ENCODE peak calls at places on chromosomes 16 and 17, in nine cellular contexts. One of them, this sample, is unnamed.
A peak's percentile ranks its signal among the peaks of the same experiment; 100 is the strongest.

GRCh38 chr16:530111-530817 is 2.8 kb downstream of the CAPN15 start:
- DNase-seq in A549: no peak
- DNase-seq in esophagus squamous epithelium: no peak
- DNase-seq in pancreas: no peak
- DNase-seq in left ventricle myocardium inferior: no peak
- DNase-seq in SK-N-MC: no peak
- DNase-seq in astrocyte of the cerebellum: no peak
- DNase-seq in naive thymus-derived CD4-positive, alpha-beta T cell: no peak
- DNase-seq in mesendoderm: no peak
- DNase-seq in this sample: no peak

GRCh38 chr16:1102921-1103648 is 7.0 kb upstream of the C1QTNF8 start:
- DNase-seq in A549: no peak
- DNase-seq in esophagus squamous epithelium: no peak
- DNase-seq in pancreas: no peak
- DNase-seq in left ventricle myocardium inferior: peak; percentile 60
- DNase-seq in SK-N-MC: no peak
- DNase-seq in astrocyte of the cerebellum: no peak
- DNase-seq in naive thymus-derived CD4-positive, alpha-beta T cell: peak; percentile 81
- DNase-seq in mesendoderm: peak; percentile 43
- DNase-seq in this sample: no peak

GRCh38 chr16:75251280-75252048 is at the start of gene BCAR1:
- DNase-seq in A549: peak; percentile 85
- DNase-seq in esophagus squamous epithelium: no peak
- DNase-seq in pancreas: peak; percentile 89
- DNase-seq in left ventricle myocardium inferior: peak; percentile 92
- DNase-seq in SK-N-MC: no peak
- DNase-seq in astrocyte of the cerebellum: no peak
- DNase-seq in naive thymus-derived CD4-positive, alpha-beta T cell: no peak
- DNase-seq in mesendoderm: peak; percentile 95
- DNase-seq in this sample: no peak

GRCh38 chr17:45170976-45171337 is 9.3 kb downstream of the HEXIM2 start:
- DNase-seq in A549: peak; percentile 93
- DNase-seq in esophagus squamous epithelium: no peak
- DNase-seq in pancreas: peak; percentile 51
- DNase-seq in left ventricle myocardium inferior: peak; percentile 54
- DNase-seq in SK-N-MC: no peak
- DNase-seq in astrocyte of the cerebellum: no peak
- DNase-seq in naive thymus-derived CD4-positive, alpha-beta T cell: no peak
- DNase-seq in mesendoderm: peak; percentile 37
- DNase-seq in this sample: no peak

GRCh38 chr17:38466346-38467315 is 38.4 kb downstream of the ARHGAP23 start:
- DNase-seq in A549: no peak
- DNase-seq in esophagus squamous epithelium: no peak
- DNase-seq in pancreas: no peak
- DNase-seq in left ventricle myocardium inferior: peak; percentile 42
- DNase-seq in SK-N-MC: no peak
- DNase-seq in astrocyte of the cerebellum: no peak
- DNase-seq in naive thymus-derived CD4-positive, alpha-beta T cell: no peak
- DNase-seq in mesendoderm: no peak
- DNase-seq in this sample: no peak

GRCh38 chr17:81428121-81428515 is 32.9 kb downstream of the BAHCC1 start:
- DNase-seq in A549: no peak
- DNase-seq in esophagus squamous epithelium: no peak
- DNase-seq in pancreas: no peak
- DNase-seq in left ventricle myocardium inferior: no peak
- DNase-seq in SK-N-MC: no peak
- DNase-seq in astrocyte of the cerebellum: no peak
- DNase-seq in naive thymus-derived CD4-positive, alpha-beta T cell: no peak
- DNase-seq in mesendoderm: no peak
- DNase-seq in this sample: peak; percentile 96

GRCh38 chr17:74153821-74154430 is 49.6 kb upstream of the RPL38 start:
- DNase-seq in A549: no peak
- DNase-seq in esophagus squamous epithelium: no peak
- DNase-seq in pancreas: no peak
- DNase-seq in left ventricle myocardium inferior: no peak
- DNase-seq in SK-N-MC: no peak
- DNase-seq in astrocyte of the cerebellum: no peak
- DNase-seq in naive thymus-derived CD4-positive, alpha-beta T cell: no peak
- DNase-seq in mesendoderm: no peak
- DNase-seq in this sample: no peak

GRCh38 chr17:67400193-67400592 is 23.1 kb downstream of the PITPNC1 start:
- DNase-seq in A549: no peak
- DNase-seq in esophagus squamous epithelium: no peak
- DNase-seq in pancreas: no peak
- DNase-seq in left ventricle myocardium inferior: no peak
- DNase-seq in SK-N-MC: peak; percentile 39
- DNase-seq in astrocyte of the cerebellum: no peak
- DNase-seq in naive thymus-derived CD4-positive, alpha-beta T cell: no peak
- DNase-seq in mesendoderm: no peak
- DNase-seq in this sample: no peak

GRCh38 chr17:13001991-13002615 is 15.7 kb downstream of the ELAC2 start:
- DNase-seq in A549: no peak
- DNase-seq in esophagus squamous epithelium: no peak
- DNase-seq in pancreas: no peak
- DNase-seq in left ventricle myocardium inferior: no peak
- DNase-seq in SK-N-MC: no peak
- DNase-seq in astrocyte of the cerebellum: no peak
- DNase-seq in naive thymus-derived CD4-positive, alpha-beta T cell: no peak
- DNase-seq in mesendoderm: no peak
- DNase-seq in this sample: no peak

DNA sequence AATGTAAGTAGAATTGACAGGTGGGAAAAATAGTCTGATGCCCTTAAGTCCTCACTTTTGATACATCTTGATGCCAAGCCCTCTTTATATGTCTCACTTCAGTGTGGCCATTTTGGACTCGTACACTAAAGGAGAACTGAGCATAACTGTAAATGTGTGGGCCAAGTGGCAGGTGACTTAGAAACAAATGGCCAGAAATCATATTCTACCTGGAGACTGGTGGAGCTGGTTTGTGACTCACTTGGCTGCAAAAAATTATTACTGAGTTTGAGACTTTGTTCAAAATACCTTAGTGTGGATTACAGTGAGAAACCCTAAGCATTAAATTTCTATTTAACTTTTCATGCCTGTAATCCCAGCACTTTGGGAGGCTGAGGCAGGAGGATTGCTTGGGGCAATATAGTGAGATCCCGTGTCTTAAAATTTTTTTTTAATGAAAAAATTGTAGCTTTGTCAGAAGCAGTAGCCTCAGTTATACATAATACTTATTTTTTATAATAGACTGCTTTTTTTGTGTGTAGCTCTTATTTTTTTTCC is 5.0 kb downstream of the HAPSTR1 start:
- DNase-seq in A549: no peak
- DNase-seq in esophagus squamous epithelium: no peak
- DNase-seq in pancreas: no peak
- DNase-seq in left ventricle myocardium inferior: no peak
- DNase-seq in SK-N-MC: no peak
- DNase-seq in astrocyte of the cerebellum: no peak
- DNase-seq in naive thymus-derived CD4-positive, alpha-beta T cell: no peak
- DNase-seq in mesendoderm: no peak
- DNase-seq in this sample: no peak
- H3K4me3 ChIP-seq in A549: no peak overlapping the region
- H3K4me3 ChIP-seq in esophagus squamous epithelium: no peak overlapping the region
- H3K4me3 ChIP-seq in pancreas: no peak overlapping the region
- H3K4me3 ChIP-seq in left ventricle myocardium inferior: peak overlapping the region; percentile 31
- H3K4me3 ChIP-seq in SK-N-MC: peak overlapping the region; percentile 95
- H3K4me3 ChIP-seq in astrocyte of the cerebellum: peak overlapping the region; percentile 89
- H3K4me3 ChIP-seq in naive thymus-derived CD4-positive, alpha-beta T cell: no peak overlapping the region
- H3K4me3 ChIP-seq in mesendoderm: no peak overlapping the region
- H3K4me3 ChIP-seq in this sample: no peak overlapping the region

GRCh38 chr16:53089434-53090270 is 34.9 kb downstream of the CHD9 start:
- DNase-seq in A549: no peak
- DNase-seq in esophagus squamous epithelium: no peak
- DNase-seq in pancreas: no peak
- DNase-seq in left ventricle myocardium inferior: no peak
- DNase-seq in SK-N-MC: no peak
- DNase-seq in astrocyte of the cerebellum: peak; percentile 55
- DNase-seq in naive thymus-derived CD4-positive, alpha-beta T cell: no peak
- DNase-seq in mesendoderm: peak; percentile 71
- DNase-seq in this sample: no peak

GRCh38 chr16:53091508-53092211 is 36.9 kb downstream of the CHD9 start:
- DNase-seq in A549: no peak
- DNase-seq in esophagus squamous epithelium: no peak
- DNase-seq in pancreas: peak; percentile 30
- DNase-seq in left ventricle myocardium inferior: peak; percentile 67
- DNase-seq in SK-N-MC: peak; percentile 87
- DNase-seq in astrocyte of the cerebellum: peak; percentile 97
- DNase-seq in naive thymus-derived CD4-positive, alpha-beta T cell: no peak
- DNase-seq in mesendoderm: peak; percentile 94
- DNase-seq in this sample: no peak

GRCh38 chr16:53093162-53093744 is 38.5 kb downstream of the CHD9 start:
- DNase-seq in A549: no peak
- DNase-seq in esophagus squamous epithelium: no peak
- DNase-seq in pancreas: no peak
- DNase-seq in left ventricle myocardium inferior: no peak
- DNase-seq in SK-N-MC: no peak
- DNase-seq in astrocyte of the cerebellum: no peak
- DNase-seq in naive thymus-derived CD4-positive, alpha-beta T cell: no peak
- DNase-seq in mesendoderm: no peak
- DNase-seq in this sample: no peak

GRCh38 chr16:53090271-53090590 is 35.4 kb downstream of the CHD9 start:
- DNase-seq in A549: no peak
- DNase-seq in esophagus squamous epithelium: no peak
- DNase-seq in pancreas: no peak
- DNase-seq in left ventricle myocardium inferior: no peak
- DNase-seq in SK-N-MC: no peak
- DNase-seq in astrocyte of the cerebellum: no peak
- DNase-seq in naive thymus-derived CD4-positive, alpha-beta T cell: no peak
- DNase-seq in mesendoderm: no peak
- DNase-seq in this sample: no peak

GRCh38 chr16:53090591-53091507 is 36.1 kb downstream of the CHD9 start:
- DNase-seq in A549: no peak
- DNase-seq in esophagus squamous epithelium: peak; percentile 52
- DNase-seq in pancreas: peak; percentile 66
- DNase-seq in left ventricle myocardium inferior: peak; percentile 93
- DNase-seq in SK-N-MC: no peak
- DNase-seq in astrocyte of the cerebellum: peak; percentile 99
- DNase-seq in naive thymus-derived CD4-positive, alpha-beta T cell: no peak
- DNase-seq in mesendoderm: peak; percentile 74
- DNase-seq in this sample: no peak
- H3K4me3 ChIP-seq in A549: no peak overlapping the region
- H3K4me3 ChIP-seq in esophagus squamous epithelium: peak overlapping the region; percentile 47
- H3K4me3 ChIP-seq in pancreas: no peak overlapping the region
- H3K4me3 ChIP-seq in left ventricle myocardium inferior: peak overlapping the region; percentile 36
- H3K4me3 ChIP-seq in SK-N-MC: peak overlapping the region; percentile 51
- H3K4me3 ChIP-seq in astrocyte of the cerebellum: peak overlapping the region; percentile 16
- H3K4me3 ChIP-seq in naive thymus-derived CD4-positive, alpha-beta T cell: no peak overlapping the region
- H3K4me3 ChIP-seq in mesendoderm: no peak overlapping the region
- H3K4me3 ChIP-seq in this sample: no peak overlapping the region

DNA sequence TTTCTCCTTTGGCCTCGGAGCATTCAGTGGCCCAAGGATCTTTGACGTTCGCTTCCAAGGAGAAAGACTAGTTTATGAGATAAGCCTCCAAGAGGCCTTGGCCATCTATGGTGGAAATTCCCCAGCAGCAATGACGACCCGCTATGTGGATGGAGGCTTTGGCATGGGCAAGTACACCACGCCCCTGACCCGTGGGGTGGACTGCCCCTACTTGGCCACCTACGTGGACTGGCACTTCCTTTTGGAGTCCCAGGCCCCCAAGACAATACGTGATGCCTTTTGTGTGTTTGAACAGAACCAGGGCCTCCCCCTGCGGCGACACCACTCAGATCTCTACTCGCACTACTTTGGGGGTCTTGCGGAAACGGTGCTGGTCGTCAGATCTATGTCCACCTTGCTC is 1.4 kb downstream of the AOC3 start:
- DNase-seq in A549: no peak
- DNase-seq in esophagus squamous epithelium: no peak
- DNase-seq in pancreas: no peak
- DNase-seq in left ventricle myocardium inferior: no peak
- DNase-seq in SK-N-MC: no peak
- DNase-seq in astrocyte of the cerebellum: no peak
- DNase-seq in naive thymus-derived CD4-positive, alpha-beta T cell: no peak
- DNase-seq in mesendoderm: no peak
- DNase-seq in this sample: no peak
- H3K4me3 ChIP-seq in A549: no peak overlapping the region
- H3K4me3 ChIP-seq in esophagus squamous epithelium: peak overlapping the region; percentile 67
- H3K4me3 ChIP-seq in pancreas: no peak overlapping the region
- H3K4me3 ChIP-seq in left ventricle myocardium inferior: peak overlapping the region; percentile 56
- H3K4me3 ChIP-seq in SK-N-MC: no peak overlapping the region
- H3K4me3 ChIP-seq in astrocyte of the cerebellum: no peak overlapping the region
- H3K4me3 ChIP-seq in naive thymus-derived CD4-positive, alpha-beta T cell: no peak overlapping the region
- H3K4me3 ChIP-seq in mesendoderm: no peak overlapping the region
- H3K4me3 ChIP-seq in this sample: no peak overlapping the region

DNA sequence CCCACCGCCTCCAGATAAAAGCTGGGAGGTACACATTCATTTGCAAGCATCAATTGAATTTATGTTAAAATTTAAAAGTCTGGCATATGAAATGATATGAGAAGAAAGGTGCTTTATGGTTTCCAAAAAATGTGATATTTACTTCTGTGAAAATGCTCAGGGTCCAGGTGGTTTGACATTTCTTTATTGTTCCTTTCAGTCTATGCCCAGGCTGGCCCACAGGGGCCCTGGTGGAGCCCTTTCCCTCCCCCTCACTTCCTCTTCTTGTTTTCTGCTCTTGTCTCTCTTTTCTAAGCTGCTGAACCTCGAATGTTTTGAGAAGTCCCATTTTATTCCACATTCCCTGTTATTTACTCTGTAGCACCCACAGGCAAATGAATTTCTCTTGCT is 127.8 kb downstream of the HS3ST3B1 start:
- DNase-seq in A549: no peak
- DNase-seq in esophagus squamous epithelium: no peak
- DNase-seq in pancreas: no peak
- DNase-seq in left ventricle myocardium inferior: no peak
- DNase-seq in SK-N-MC: no peak
- DNase-seq in astrocyte of the cerebellum: no peak
- DNase-seq in naive thymus-derived CD4-positive, alpha-beta T cell: no peak
- DNase-seq in mesendoderm: no peak
- DNase-seq in this sample: peak; percentile 61
- H3K4me3 ChIP-seq in A549: no peak overlapping the region
- H3K4me3 ChIP-seq in esophagus squamous epithelium: no peak overlapping the region
- H3K4me3 ChIP-seq in pancreas: no peak overlapping the region
- H3K4me3 ChIP-seq in left ventricle myocardium inferior: no peak overlapping the region
- H3K4me3 ChIP-seq in SK-N-MC: no peak overlapping the region
- H3K4me3 ChIP-seq in astrocyte of the cerebellum: no peak overlapping the region
- H3K4me3 ChIP-seq in naive thymus-derived CD4-positive, alpha-beta T cell: peak overlapping the region; percentile 57
- H3K4me3 ChIP-seq in mesendoderm: no peak overlapping the region
- H3K4me3 ChIP-seq in this sample: peak overlapping the region; percentile 44